ENCODE peak calls at places on chromosomes 4 and X, in six cellular contexts. Y is heart left ventricle, C is esophagus squamous epithelium, X is tibial nerve, W is breast epithelium, U is HCT116. E is an unnamed sample.

GRCh38 chr4:173135241-173135847 is 33.3 kb upstream of the GALNT7 start:
- DNase-seq in Y (no peak), C (no peak), X (no peak), W (no peak), U (no peak), E (no peak)

GRCh38 chr4:150237110-150237852 is 159.0 kb downstream of the DCLK2 start:
- DNase-seq in Y (no peak), C (no peak), X (no peak), W (no peak), U (peak), E (no peak)

GRCh38 chr4:40718571-40718970 is 31.2 kb upstream of the NSUN7 start:
- DNase-seq in Y (no peak), C (no peak), X (no peak), W (no peak), U (no peak), E (no peak)

GRCh38 chrX:115284877-115285276 is 4.6 kb upstream of the LUZP4 start:
- DNase-seq in Y (no peak), C (no peak), X (no peak), W (no peak), U (no peak), E (no peak)

GRCh38 chr4:39446842-39447573 is 11.7 kb downstream of the RPL9 start:
- DNase-seq in Y (peak), C (peak), X (no peak), W (peak), U (no peak), E (peak)

GRCh38 chr4:92163348-92163747 is 140.4 kb upstream of the GRID2 start:
- DNase-seq in Y (no peak), C (no peak), X (no peak), W (no peak), U (peak), E (no peak)

GRCh38 chr4:113474017-113474416 is 287.5 kb downstream of the CAMK2D start:
- DNase-seq in Y (no peak), C (no peak), X (no peak), W (no peak), U (peak), E (no peak)

GRCh38 chrX:42732506-42732905 is 45.5 kb downstream of the PPP1R2C start:
- DNase-seq in Y (no peak), C (no peak), X (no peak), W (no peak), U (no peak), E (no peak)

GRCh38 chr4:108849611-108850406 is 87.0 kb upstream of the ETNPPL start:
- DNase-seq in Y (no peak), C (no peak), X (no peak), W (no peak), U (no peak), E (no peak)

GRCh38 chrX:70044541-70045245 is 5.0 kb downstream of the AWAT2 start:
- DNase-seq in Y (no peak), C (no peak), X (no peak), W (no peak), U (no peak), E (no peak)

GRCh38 chr4:176920694-176921093 is 128.0 kb upstream of the VEGFC start:
- DNase-seq in Y (no peak), C (no peak), X (no peak), W (no peak), U (no peak), E (no peak)

GRCh38 chr4:165677081-165677480 is 196.0 kb upstream of the TLL1 start:
- DNase-seq in Y (no peak), C (no peak), X (no peak), W (no peak), U (no peak), E (no peak)

GRCh38 chr4:107853444-107854325 is 29.0 kb downstream of the SGMS2 start:
- DNase-seq in Y (no peak), C (no peak), X (no peak), W (no peak), U (peak), E (peak)

GRCh38 chrX:41684940-41685339 is 3.8 kb upstream of the GPR34 start:
- DNase-seq in Y (no peak), C (no peak), X (no peak), W (no peak), U (no peak), E (no peak)

GRCh38 chr4:85725727-85726170 is 250.8 kb downstream of the ARHGAP24 start:
- DNase-seq in Y (peak), C (no peak), X (no peak), W (no peak), U (no peak), E (no peak)

GRCh38 chrX:44873415-44874270 is 655 bp downstream of the KDM6A start:
- DNase-seq in Y (peak), C (no peak), X (peak), W (peak), U (no peak), E (peak)

GRCh38 chr4:123599920-123600394 is 203.4 kb downstream of the SPRY1 start:
- DNase-seq in Y (peak), C (no peak), X (peak), W (peak), U (no peak), E (peak)

GRCh38 chr4:25258980-25259578 is 25.2 kb downstream of the PI4K2B start:
- DNase-seq in Y (no peak), C (no peak), X (no peak), W (no peak), U (no peak), E (no peak)

GRCh38 chrX:72141372-72142004 is 9.8 kb upstream of the RTL5 start:
- DNase-seq in Y (no peak), C (no peak), X (no peak), W (no peak), U (no peak), E (no peak)

GRCh38 chr4:40995850-40996249 is 218.5 kb downstream of the APBB2 start:
- DNase-seq in Y (no peak), C (no peak), X (no peak), W (no peak), U (no peak), E (no peak)

GRCh38 chr4:116953947-116954346 is 131.4 kb downstream of the TRAM1L1 start:
- DNase-seq in Y (no peak), C (no peak), X (no peak), W (no peak), U (no peak), E (no peak)

GRCh38 chrX:15567267-15567666 is 33.5 kb downstream of the ACE2 start:
- DNase-seq in Y (no peak), C (no peak), X (no peak), W (no peak), U (no peak), E (no peak)

GRCh38 chr4:105622269-105622668 is 69.8 kb downstream of the ARHGEF38 start:
- DNase-seq in Y (no peak), C (no peak), X (no peak), W (no peak), U (no peak), E (no peak)

GRCh38 chr4:188016754-188017153 is 21.2 kb downstream of the ZFP42 start:
- DNase-seq in Y (no peak), C (no peak), X (no peak), W (no peak), U (no peak), E (no peak)

GRCh38 chr4:86218721-86219481 is 141.0 kb downstream of the MAPK10 start:
- DNase-seq in Y (no peak), C (no peak), X (no peak), W (no peak), U (no peak), E (peak)

GRCh38 chr4:181908168-181908567 is 335.0 kb upstream of the TENM3 start:
- DNase-seq in Y (no peak), C (no peak), X (no peak), W (no peak), U (no peak), E (no peak)

GRCh38 chr4:137226900-137227299 is 305.4 kb downstream of the PCDH18 start:
- DNase-seq in Y (no peak), C (no peak), X (no peak), W (no peak), U (peak), E (no peak)

GRCh38 chr4:165288639-165289428 is 38.6 kb upstream of the MSMO1 start:
- DNase-seq in Y (no peak), C (no peak), X (peak), W (no peak), U (no peak), E (no peak)

GRCh38 chrX:63680423-63680822 is 104.6 kb downstream of the ARHGEF9 start:
- DNase-seq in Y (no peak), C (no peak), X (no peak), W (no peak), U (no peak), E (no peak)

GRCh38 chr4:102828497-102828808 is 1.1 kb upstream of the UBE2D3 start:
- DNase-seq in Y (no peak), C (no peak), X (no peak), W (no peak), U (no peak), E (no peak)

GRCh38 chr4:14110407-14110806 is 482.9 kb upstream of the BOD1L1 start:
- DNase-seq in Y (no peak), C (no peak), X (no peak), W (no peak), U (no peak), E (no peak)

GRCh38 chr4:121011780-121012340 is 60.5 kb downstream of the NDNF start:
- DNase-seq in Y (no peak), C (no peak), X (no peak), W (no peak), U (no peak), E (no peak)

DNA sequence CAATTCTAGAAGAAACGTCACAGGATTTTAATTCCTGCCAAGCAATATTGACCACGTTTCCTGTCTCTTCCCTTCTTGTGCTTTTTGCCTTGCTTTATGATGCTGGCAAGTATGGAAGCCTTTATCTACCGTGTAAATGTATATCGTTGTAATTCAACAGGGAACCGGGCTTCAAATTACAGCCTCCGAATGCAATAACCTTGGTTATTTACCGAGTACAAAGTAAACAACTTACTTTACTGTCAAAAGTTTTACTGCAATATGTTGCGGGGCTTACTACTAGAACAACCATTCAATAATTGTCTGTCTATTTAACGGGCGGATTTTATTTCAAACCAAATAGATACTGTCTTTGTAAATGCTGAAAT is 73.0 kb downstream of the PALLD start:
- DNase-seq in Y (no peak), C (no peak), X (no peak), W (no peak), U (no peak), E (no peak)
- H3K4me3 ChIP-seq in Y (no peak), C (no peak), X (no peak), W (peak), U (peak), E (no peak)

DNA sequence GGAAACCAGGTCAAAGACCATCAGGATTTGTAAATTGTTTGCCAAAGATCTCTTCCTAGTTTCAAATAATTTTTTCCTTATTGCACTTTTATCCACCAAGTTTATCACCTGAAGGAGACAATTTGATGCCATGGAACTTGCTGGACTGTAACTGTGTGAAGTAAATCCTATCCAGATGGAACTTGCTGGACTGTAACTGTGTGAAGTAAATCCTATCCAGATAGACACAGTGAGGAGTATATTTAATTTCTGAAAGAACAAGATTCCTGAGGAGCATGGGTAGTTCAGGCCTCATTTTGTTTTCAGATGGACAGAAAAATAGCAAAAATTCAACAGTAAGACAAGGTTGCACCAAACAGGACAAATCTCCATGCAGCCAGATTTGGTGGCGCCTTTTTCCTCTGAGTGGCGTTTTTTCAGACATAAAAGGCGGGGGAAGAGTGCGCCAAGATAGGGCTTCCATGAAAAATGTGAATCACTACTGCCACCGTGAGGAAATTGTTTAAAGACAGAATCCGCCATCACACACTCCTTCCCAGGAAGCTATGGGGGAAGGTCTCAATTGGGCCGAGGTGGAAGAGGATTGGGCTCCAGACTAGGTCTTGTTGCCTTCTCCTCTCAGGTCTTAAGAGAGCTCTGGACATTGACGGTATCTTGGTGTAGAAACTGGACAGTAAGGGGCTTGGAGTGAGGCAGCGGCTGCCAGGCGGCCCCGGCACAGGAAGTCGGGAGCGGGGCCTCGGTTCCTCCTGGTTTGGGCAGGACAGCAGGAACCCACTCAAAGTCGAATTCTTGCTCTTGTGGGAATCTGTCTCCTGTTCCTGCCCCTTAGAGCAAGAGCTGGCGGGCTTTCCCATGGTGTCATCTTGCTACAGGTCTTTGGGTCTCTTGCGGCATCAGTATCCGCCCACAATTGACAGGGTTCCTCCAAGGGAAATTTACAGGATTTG is 234.7 kb downstream of the OR13H1 start:
- DNase-seq in Y (no peak), C (peak), X (no peak), W (no peak), U (no peak), E (peak)
- TF ChIP-seq CTCF in Y (no peak), C (peak), X (no peak), W (peak), U (no peak), E (peak)

GRCh38 chrX:25003066-25003849 is 12.5 kb downstream of the ARX start:
- DNase-seq in Y (no peak), C (no peak), X (no peak), W (no peak), U (no peak), E (no peak)
- TF ChIP-seq POLR2A in Y (no peak), C (no peak), X (no peak), W (no peak), U (no peak), E (no peak)

DNA sequence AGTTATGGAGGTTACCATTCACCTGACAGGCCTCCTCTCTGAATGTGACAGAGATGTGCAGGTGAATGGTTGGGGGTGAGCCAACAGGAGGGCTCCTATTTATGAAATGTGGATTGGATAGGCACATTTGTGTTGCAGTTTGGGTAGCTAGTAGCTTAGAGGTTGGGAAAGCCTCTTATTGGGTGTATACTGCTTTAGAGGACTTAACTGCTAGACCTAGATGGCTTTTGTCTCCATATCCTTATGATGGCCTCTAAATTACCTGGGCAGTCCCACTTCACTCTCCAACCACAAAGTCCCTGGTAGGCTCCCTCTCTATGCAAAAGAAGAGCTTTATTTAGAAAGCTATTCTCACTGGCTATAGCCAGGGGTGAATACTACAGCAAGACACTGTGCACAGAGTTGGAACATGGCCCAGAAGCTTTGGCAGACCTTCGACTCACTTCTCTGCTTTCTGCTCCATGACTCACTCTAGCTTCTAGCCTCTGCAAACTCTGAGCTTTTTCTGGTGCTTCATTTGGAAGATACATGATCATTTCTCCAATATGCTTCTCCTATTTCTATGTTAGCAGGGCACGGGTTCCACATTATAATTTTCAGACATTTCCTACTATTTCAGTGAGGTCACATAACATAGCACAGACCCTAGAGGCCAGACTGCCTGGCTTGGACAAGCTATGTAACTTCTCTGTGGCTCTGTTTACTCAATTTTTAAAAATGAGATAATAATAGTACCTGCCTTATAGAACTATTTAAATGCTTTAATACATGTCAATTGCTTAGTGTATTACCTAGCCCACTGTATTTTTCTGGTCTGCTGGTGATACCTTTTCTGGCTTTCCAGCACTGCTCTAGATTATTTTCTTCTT is 6.0 kb upstream of the VGLL1 start:
- DNase-seq in Y (peak), C (no peak), X (peak), W (peak), U (no peak), E (peak)
- H3K4me3 ChIP-seq in Y (no peak), C (no peak), X (no peak), W (no peak), U (no peak), E (no peak)

GRCh38 chr4:71456841-71457240 is 118.0 kb downstream of the SLC4A4 start:
- DNase-seq in Y (peak), C (no peak), X (no peak), W (no peak), U (no peak), E (no peak)

GRCh38 chr4:71461422-71461821 is 122.6 kb downstream of the SLC4A4 start:
- DNase-seq in Y (no peak), C (no peak), X (no peak), W (no peak), U (no peak), E (no peak)

DNA sequence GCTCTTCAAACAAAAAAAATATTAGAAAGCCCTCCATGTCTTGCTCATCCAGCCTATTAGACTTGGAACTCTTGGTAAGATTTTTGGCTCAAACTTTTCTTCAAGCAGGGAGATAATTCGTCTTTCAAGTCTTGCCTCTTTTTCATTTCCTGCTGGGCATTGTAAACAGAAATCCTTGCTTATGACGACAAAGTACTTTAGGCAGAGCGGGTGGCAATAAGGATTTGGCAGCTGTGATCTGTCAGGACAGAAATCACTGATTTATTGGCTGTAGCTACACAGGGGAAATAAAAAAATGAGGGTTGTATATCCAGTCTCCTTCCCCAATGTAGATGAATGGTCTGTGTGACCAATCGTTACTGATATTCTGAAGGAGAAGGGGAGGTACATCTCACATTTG is 121.5 kb downstream of the SLC4A4 start:
- DNase-seq in Y (no peak), C (no peak), X (no peak), W (no peak), U (no peak), E (no peak)
- TF ChIP-seq CTCF in Y (no peak), C (no peak), X (no peak), W (no peak), U (no peak), E (no peak)

GRCh38 chr4:110200673-110201072 is 2.3 kb upstream of the ELOVL6 start:
- DNase-seq in Y (no peak), C (no peak), X (no peak), W (no peak), U (no peak), E (no peak)

GRCh38 chr4:110196206-110196870 is 2.1 kb downstream of the ELOVL6 start:
- DNase-seq in Y (peak), C (no peak), X (peak), W (no peak), U (no peak), E (peak)

GRCh38 chr4:110196871-110197420 is 1.5 kb downstream of the ELOVL6 start:
- DNase-seq in Y (peak), C (peak), X (peak), W (peak), U (no peak), E (no peak)

GRCh38 chr4:110197421-110198398 is 705 bp downstream of the ELOVL6 start:
- DNase-seq in Y (peak), C (no peak), X (peak), W (no peak), U (no peak), E (peak)

DNA sequence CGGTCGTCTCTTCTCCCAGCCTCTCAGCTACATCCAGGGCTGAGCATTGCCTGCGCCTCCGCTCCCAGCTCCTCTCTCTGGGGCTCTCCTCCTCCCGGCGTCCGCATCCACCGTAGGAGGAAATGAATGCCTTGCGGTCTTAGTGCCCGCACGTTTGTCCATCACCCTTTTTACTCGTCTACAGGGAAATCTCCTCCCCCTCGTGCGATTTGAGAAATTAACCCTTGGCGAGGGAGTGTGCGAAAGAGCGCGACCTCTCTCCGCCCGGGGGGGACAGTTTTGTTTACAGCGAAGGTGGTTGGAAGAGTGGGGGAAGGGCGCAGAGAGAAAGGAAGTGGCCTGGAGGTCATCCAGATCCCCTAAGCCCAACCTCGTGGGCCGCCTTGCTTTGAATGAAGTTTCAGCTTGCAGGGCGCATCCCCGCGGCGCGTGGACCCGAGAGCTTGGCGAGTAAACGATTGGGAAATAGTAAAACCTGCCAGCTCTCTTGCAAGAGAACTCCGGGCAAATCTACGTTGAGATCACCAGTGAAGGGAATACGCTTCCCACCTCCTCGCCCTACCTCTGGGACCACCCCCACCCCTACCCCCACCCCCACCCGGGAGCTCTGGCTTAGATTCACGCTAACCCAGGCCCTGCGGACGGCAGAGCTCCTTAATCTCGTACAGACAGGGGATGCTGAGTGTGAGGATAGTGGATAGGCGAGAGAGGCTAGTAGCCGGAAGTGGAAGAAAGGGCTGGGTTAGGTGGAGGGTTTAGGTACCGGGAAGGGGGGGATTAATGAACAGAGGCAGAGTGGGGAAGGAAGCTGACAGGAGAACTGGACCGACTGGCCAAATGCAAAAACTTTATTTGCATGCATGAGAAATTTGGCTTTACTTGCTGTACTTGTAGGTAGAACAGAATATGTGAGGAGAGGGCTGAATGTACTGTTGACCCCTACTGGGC is at the start of gene ELOVL6:
- DNase-seq in Y (peak), C (no peak), X (peak), W (no peak), U (peak), E (peak)
- TF ChIP-seq POLR2A in Y (no peak), C (no peak), X (no peak), W (no peak), U (peak), E (no peak)

E was measured in uterus.